ENCODE peak calls at places on chromosomes 16 and 17, in five cellular contexts. Q is HEK293T, M is NT2/D1, K is H1, R is GM12878. S is an unnamed sample.

GRCh38 chr17:4717791-4718190 is 7.4 kb downstream of the ARRB2 start:
- DNase-seq in R (no peak), Q (no peak), M (no peak), K (no peak), S (no peak)

GRCh38 chr17:73166731-73167581 is 2.1 kb downstream of the SSTR2 start:
- DNase-seq in K (no peak), Q (no peak), R (no peak), M (no peak), S (no peak)

GRCh38 chr17:66560691-66561090 is 258.3 kb downstream of the PRKCA start:
- DNase-seq in K (no peak), M (no peak), R (no peak), Q (no peak), S (no peak)

GRCh38 chr17:80885922-80886582 is 105.6 kb upstream of the CHMP6 start:
- DNase-seq in Q (no peak), M (no peak), R (no peak), K (no peak), S (no peak)

GRCh38 chr16:74073471-74073870 is 223.1 kb upstream of the PSMD7 start:
- DNase-seq in R (no peak), K (no peak), M (no peak), Q (no peak), S (no peak)

GRCh38 chr16:55359946-55360345 is 35.9 kb downstream of the IRX6 start:
- DNase-seq in K (no peak), R (no peak), M (no peak), Q (no peak), S (no peak)

GRCh38 chr17:71830916-71831315 is 289.9 kb upstream of the SOX9 start:
- DNase-seq in M (no peak), Q (no peak), K (peak), R (no peak), S (no peak)

GRCh38 chr17:78257810-78258322 is 26.4 kb downstream of the TMEM235 start:
- DNase-seq in Q (no peak), R (no peak), M (no peak), K (no peak), S (no peak)

GRCh38 chr16:25691519-25692091 is at the start of gene HS3ST4:
- DNase-seq in K (no peak), Q (peak), M (no peak), R (no peak), S (no peak)

GRCh38 chr17:40312131-40312731 is 3.3 kb downstream of the RARA start:
- DNase-seq in Q (no peak), R (no peak), K (no peak), M (no peak), S (no peak)

GRCh38 chr17:52383493-52384100 is 225.1 kb upstream of the CA10 start:
- DNase-seq in M (peak), R (no peak), Q (peak), K (peak), S (peak)

DNA sequence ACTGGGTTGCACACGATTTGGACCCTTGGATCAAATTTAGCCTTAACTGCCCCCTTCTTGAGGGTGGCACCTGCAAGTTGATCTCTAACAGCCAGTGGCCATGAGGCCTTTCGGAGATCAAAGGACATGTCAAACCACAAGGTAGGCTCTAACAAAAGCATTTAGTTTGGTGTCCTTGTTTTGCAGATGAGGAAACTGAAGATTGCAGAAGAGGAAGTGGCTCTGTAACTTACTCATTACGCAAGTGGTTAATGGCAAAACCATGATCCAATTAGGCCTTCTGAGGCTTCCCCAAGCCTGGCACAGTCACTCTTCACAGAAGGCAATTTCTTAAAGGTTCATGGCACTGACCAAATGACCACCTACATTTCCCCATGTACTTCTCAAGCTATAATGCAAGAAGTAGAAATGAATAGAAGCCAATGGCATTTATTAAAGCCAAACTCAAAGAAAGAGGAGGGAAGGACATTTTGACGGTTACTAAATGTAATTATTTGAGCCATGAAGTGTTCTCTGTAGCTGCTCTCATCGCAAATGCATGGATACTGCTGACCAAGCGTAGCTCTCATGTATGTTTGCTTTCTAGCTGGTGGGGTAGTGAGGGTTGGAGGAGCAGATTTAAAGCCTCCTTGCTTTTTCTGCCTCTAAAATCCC is 32.8 kb upstream of the ABCC12 start:
- DNase-seq in Q (no peak), R (peak), M (no peak), K (no peak), S (peak)
- TF ChIP-seq SUZ12 in Q (no peak), R (no peak), M (no peak), K (no peak), S (no peak)

DNA sequence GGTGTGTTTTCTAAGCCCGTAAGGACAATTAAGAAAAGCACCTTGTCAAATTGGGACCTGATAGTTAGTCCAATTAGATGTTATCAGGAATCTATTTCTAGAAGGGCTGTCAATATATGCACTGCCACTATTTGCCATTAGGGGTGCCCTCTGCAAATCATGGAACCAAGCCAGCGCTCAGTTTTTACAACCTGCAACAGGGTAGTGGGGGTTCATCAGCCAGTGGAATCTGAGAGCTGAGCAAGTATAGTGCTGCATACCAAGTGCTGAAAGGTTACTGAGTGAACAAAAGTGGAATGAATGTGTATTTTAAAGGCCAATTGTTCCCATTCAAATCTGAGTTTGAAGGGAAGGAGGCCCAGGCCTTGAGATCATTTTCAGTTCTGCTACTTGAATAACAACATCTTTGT is 10.4 kb downstream of the PRR11 start:
- DNase-seq in Q (peak), M (peak), K (peak), R (peak), S (peak)
- TF ChIP-seq SUZ12 in Q (no peak), M (no peak), K (no peak), R (no peak), S (no peak)

DNA sequence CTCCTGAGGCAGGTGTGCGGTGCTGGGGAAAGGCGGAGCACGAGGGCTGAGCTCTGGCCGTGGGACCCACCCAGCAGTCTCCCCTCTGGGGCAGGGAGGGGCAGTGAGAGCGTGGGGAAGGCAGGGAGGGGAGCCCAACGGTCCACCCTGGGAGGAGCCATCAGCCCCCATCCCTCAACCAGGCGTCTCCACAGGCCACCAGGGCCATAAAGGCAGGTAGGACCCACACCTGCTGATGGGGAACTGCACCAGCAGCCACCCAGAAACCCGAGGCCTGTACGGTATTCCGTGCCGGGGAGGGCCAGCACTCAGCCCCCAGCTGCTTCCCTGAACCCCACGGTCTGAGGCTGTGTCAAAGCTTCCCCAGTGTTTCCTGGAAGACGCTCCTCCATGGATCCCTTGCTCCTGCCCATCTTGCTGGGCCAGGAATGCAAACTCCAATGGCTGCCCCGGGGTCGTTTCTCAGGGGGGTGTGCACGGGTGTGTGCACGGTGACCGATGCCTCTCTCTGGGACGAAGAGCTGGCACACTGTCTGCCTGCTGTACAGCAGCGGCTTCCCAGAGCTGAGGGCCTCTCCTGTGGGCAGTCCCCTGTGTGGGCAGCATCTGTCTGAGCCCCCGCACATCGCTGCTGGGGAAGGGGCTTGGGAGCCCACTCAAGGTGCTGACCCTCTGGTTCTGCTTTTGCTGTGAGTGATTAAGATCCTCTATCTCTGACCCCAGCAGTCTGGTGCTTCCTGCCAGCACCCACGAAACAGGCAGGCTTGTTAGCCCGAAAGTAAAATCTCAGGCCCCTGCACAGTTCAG is 17.2 kb upstream of the METRNL start:
- DNase-seq in K (no peak), R (no peak), M (no peak), Q (no peak), S (no peak)
- TF ChIP-seq SUZ12 in K (no peak), R (no peak), M (no peak), Q (no peak), S (no peak)

GRCh38 chr17:82748756-82749155 is 3.1 kb upstream of the TBCD start:
- DNase-seq in K (no peak), M (no peak), Q (no peak), R (no peak), S (no peak)

GRCh38 chr17:82740906-82741759 is 5.7 kb downstream of the FN3K start:
- DNase-seq in R (no peak), K (no peak), M (no peak), Q (no peak), S (peak)

GRCh38 chr17:82745524-82745923 is 6.3 kb upstream of the TBCD start:
- DNase-seq in K (no peak), Q (no peak), M (no peak), R (no peak), S (peak)

GRCh38 chr17:82737981-82738877 is 2.8 kb downstream of the FN3K start:
- DNase-seq in M (no peak), K (no peak), R (no peak), Q (no peak), S (peak)

GRCh38 chr17:82743344-82744219 is 8.2 kb downstream of the FN3K start:
- DNase-seq in M (no peak), Q (no peak), R (no peak), K (no peak), S (no peak)
- TF ChIP-seq SUZ12 in M (no peak), Q (no peak), R (no peak), K (no peak), S (no peak)

DNA sequence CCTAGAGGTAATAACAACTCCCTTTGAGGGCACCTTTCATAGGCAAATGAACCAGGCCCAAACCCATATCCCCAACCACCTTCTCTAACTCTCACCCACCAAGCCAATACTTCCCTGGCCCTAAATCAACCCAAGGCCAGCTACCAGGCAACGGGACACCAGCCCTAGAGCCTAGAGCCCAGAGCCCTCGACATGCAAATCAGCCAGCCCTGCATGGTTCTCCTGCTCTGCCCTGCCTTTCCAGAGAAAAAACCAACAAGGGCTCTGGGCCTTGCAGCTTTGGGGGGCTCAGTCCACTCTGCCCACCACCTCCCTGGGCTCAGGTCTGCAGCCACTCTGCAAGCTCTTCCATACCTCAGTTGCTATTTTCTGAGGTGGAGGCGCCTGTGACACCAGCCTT is 55.0 kb downstream of the PITPNM3 start:
- DNase-seq in M (no peak), R (no peak), K (no peak), Q (no peak), S (no peak)
- TF ChIP-seq SUZ12 in M (no peak), R (no peak), K (no peak), Q (no peak), S (no peak)

GRCh38 chr17:27049104-27049784 is 244.7 kb upstream of the WSB1 start:
- DNase-seq in R (no peak), K (no peak), Q (no peak), M (no peak), S (no peak)
- TF ChIP-seq SUZ12 in R (no peak), K (no peak), Q (no peak), M (no peak), S (no peak)

GRCh38 chr16:84326545-84326944 is 31.9 kb downstream of the WFDC1 start:
- DNase-seq in Q (no peak), K (no peak), M (no peak), R (no peak), S (no peak)

GRCh38 chr16:84323626-84324025 is 28.9 kb downstream of the WFDC1 start:
- DNase-seq in R (no peak), Q (no peak), K (no peak), M (no peak), S (no peak)

GRCh38 chr16:84321932-84322331 is 27.3 kb downstream of the WFDC1 start:
- DNase-seq in M (no peak), Q (no peak), K (no peak), R (no peak), S (no peak)

GRCh38 chr16:84322749-84323148 is 28.1 kb downstream of the WFDC1 start:
- DNase-seq in Q (no peak), K (no peak), M (no peak), R (no peak), S (no peak)

GRCh38 chr16:84324439-84325262 is 30.0 kb downstream of the WFDC1 start:
- DNase-seq in K (no peak), R (no peak), Q (no peak), M (no peak), S (no peak)
- TF ChIP-seq SUZ12 in K (no peak), R (no peak), Q (no peak), M (no peak), S (no peak)